ENCODE peak calls at places on chromosomes 13 and 19, in five cellular contexts. One of them, this sample, is unnamed.

GRCh38 chr13:80251403-80251802 is 89.5 kb downstream of the SPRY2 start:
- DNase-seq in AG09319: no peak
- DNase-seq in stimulated activated CD4-positive, alpha-beta T cell treated with anti-CD3 and anti-CD28 coated beads, Interleukin-1b, Interleukin-23, amount 100 ng/mL, for 1 hour: no peak
- DNase-seq in neural crest cell: no peak
- DNase-seq in nephron progenitor cell: no peak
- DNase-seq in this sample: no peak

GRCh38 chr13:48828962-48829405 is 146.7 kb upstream of the FNDC3A start:
- DNase-seq in AG09319: no peak
- DNase-seq in stimulated activated CD4-positive, alpha-beta T cell treated with anti-CD3 and anti-CD28 coated beads, Interleukin-1b, Interleukin-23, amount 100 ng/mL, for 1 hour: no peak
- DNase-seq in neural crest cell: no peak
- DNase-seq in nephron progenitor cell: no peak
- DNase-seq in this sample: no peak

GRCh38 chr13:113051641-113052040 is 54.0 kb upstream of the F7 start:
- DNase-seq in AG09319: no peak
- DNase-seq in stimulated activated CD4-positive, alpha-beta T cell treated with anti-CD3 and anti-CD28 coated beads, Interleukin-1b, Interleukin-23, amount 100 ng/mL, for 1 hour: no peak
- DNase-seq in neural crest cell: no peak
- DNase-seq in nephron progenitor cell: no peak
- DNase-seq in this sample: no peak

GRCh38 chr19:30968210-30968609 is 381.0 kb downstream of the TSHZ3 start:
- DNase-seq in AG09319: no peak
- DNase-seq in stimulated activated CD4-positive, alpha-beta T cell treated with anti-CD3 and anti-CD28 coated beads, Interleukin-1b, Interleukin-23, amount 100 ng/mL, for 1 hour: no peak
- DNase-seq in neural crest cell: no peak
- DNase-seq in nephron progenitor cell: no peak
- DNase-seq in this sample: no peak

GRCh38 chr13:36612242-36612641 is 61.6 kb upstream of the SERTM1 start:
- DNase-seq in AG09319: no peak
- DNase-seq in stimulated activated CD4-positive, alpha-beta T cell treated with anti-CD3 and anti-CD28 coated beads, Interleukin-1b, Interleukin-23, amount 100 ng/mL, for 1 hour: no peak
- DNase-seq in neural crest cell: no peak
- DNase-seq in nephron progenitor cell: no peak
- DNase-seq in this sample: no peak

GRCh38 chr13:99150575-99151370 is 49.9 kb upstream of the UBAC2 start:
- DNase-seq in AG09319: peak; percentile 44
- DNase-seq in stimulated activated CD4-positive, alpha-beta T cell treated with anti-CD3 and anti-CD28 coated beads, Interleukin-1b, Interleukin-23, amount 100 ng/mL, for 1 hour: no peak
- DNase-seq in neural crest cell: no peak
- DNase-seq in nephron progenitor cell: no peak
- DNase-seq in this sample: no peak

GRCh38 chr19:52898101-52898500 is 666 bp upstream of the ZNF320 start:
- DNase-seq in AG09319: no peak
- DNase-seq in stimulated activated CD4-positive, alpha-beta T cell treated with anti-CD3 and anti-CD28 coated beads, Interleukin-1b, Interleukin-23, amount 100 ng/mL, for 1 hour: no peak
- DNase-seq in neural crest cell: peak; percentile 23
- DNase-seq in nephron progenitor cell: no peak
- DNase-seq in this sample: peak; percentile 17

GRCh38 chr19:7883796-7884570 is 4.3 kb upstream of the LRRC8E start:
- DNase-seq in AG09319: no peak
- DNase-seq in stimulated activated CD4-positive, alpha-beta T cell treated with anti-CD3 and anti-CD28 coated beads, Interleukin-1b, Interleukin-23, amount 100 ng/mL, for 1 hour: no peak
- DNase-seq in neural crest cell: no peak
- DNase-seq in nephron progenitor cell: no peak
- DNase-seq in this sample: no peak

GRCh38 chr13:76014618-76015315 is 378.6 kb downstream of the LMO7 start:
- DNase-seq in AG09319: no peak
- DNase-seq in stimulated activated CD4-positive, alpha-beta T cell treated with anti-CD3 and anti-CD28 coated beads, Interleukin-1b, Interleukin-23, amount 100 ng/mL, for 1 hour: no peak
- DNase-seq in neural crest cell: no peak
- DNase-seq in nephron progenitor cell: peak; percentile 9
- DNase-seq in this sample: no peak